ENCODE peak calls at places on chromosomes 2 and 18, in nine cellular contexts. One of them, this sample, is unnamed.

GRCh38 chr2:111225871-111226270 is 105.2 kb downstream of the BCL2L11 start:
- DNase-seq in HT1080: no peak
- DNase-seq in activated CD4-positive, alpha-beta T cell treated with anti-CD3 and anti-CD28 coated beads for 48 hours: no peak
- DNase-seq in neural crest cell: no peak
- DNase-seq in osteocyte: no peak
- DNase-seq in ecto neural progenitor cell: no peak
- DNase-seq in upper lobe of right lung: no peak
- DNase-seq in progenitor cell of endocrine pancreas: no peak
- DNase-seq in IMR-90: no peak
- DNase-seq in this sample: no peak

GRCh38 chr2:39468574-39469331 is 31.7 kb upstream of the MAP4K3 start:
- DNase-seq in HT1080: no peak
- DNase-seq in activated CD4-positive, alpha-beta T cell treated with anti-CD3 and anti-CD28 coated beads for 48 hours: no peak
- DNase-seq in neural crest cell: no peak
- DNase-seq in osteocyte: no peak
- DNase-seq in ecto neural progenitor cell: no peak
- DNase-seq in upper lobe of right lung: no peak
- DNase-seq in progenitor cell of endocrine pancreas: no peak
- DNase-seq in IMR-90: peak
- DNase-seq in this sample: no peak

GRCh38 chr2:8028981-8029380 is 652.9 kb upstream of the ID2 start:
- DNase-seq in HT1080: no peak
- DNase-seq in activated CD4-positive, alpha-beta T cell treated with anti-CD3 and anti-CD28 coated beads for 48 hours: no peak
- DNase-seq in neural crest cell: no peak
- DNase-seq in osteocyte: no peak
- DNase-seq in ecto neural progenitor cell: no peak
- DNase-seq in upper lobe of right lung: no peak
- DNase-seq in progenitor cell of endocrine pancreas: no peak
- DNase-seq in IMR-90: no peak
- DNase-seq in this sample: no peak

GRCh38 chr2:95282458-95282857 is 8.2 kb downstream of the PROM2 start:
- DNase-seq in HT1080: no peak
- DNase-seq in activated CD4-positive, alpha-beta T cell treated with anti-CD3 and anti-CD28 coated beads for 48 hours: no peak
- DNase-seq in neural crest cell: no peak
- DNase-seq in osteocyte: no peak
- DNase-seq in ecto neural progenitor cell: no peak
- DNase-seq in upper lobe of right lung: no peak
- DNase-seq in progenitor cell of endocrine pancreas: no peak
- DNase-seq in IMR-90: no peak
- DNase-seq in this sample: no peak

GRCh38 chr18:46412831-46413371 is 244.1 kb downstream of the LOXHD1 start:
- DNase-seq in HT1080: no peak
- DNase-seq in activated CD4-positive, alpha-beta T cell treated with anti-CD3 and anti-CD28 coated beads for 48 hours: no peak
- DNase-seq in neural crest cell: no peak
- DNase-seq in osteocyte: no peak
- DNase-seq in ecto neural progenitor cell: no peak
- DNase-seq in upper lobe of right lung: no peak
- DNase-seq in progenitor cell of endocrine pancreas: no peak
- DNase-seq in IMR-90: no peak
- DNase-seq in this sample: no peak

GRCh38 chr18:36825526-36825925 is 3.3 kb downstream of the TPGS2 start:
- DNase-seq in HT1080: no peak
- DNase-seq in activated CD4-positive, alpha-beta T cell treated with anti-CD3 and anti-CD28 coated beads for 48 hours: no peak
- DNase-seq in neural crest cell: no peak
- DNase-seq in osteocyte: no peak
- DNase-seq in ecto neural progenitor cell: no peak
- DNase-seq in upper lobe of right lung: no peak
- DNase-seq in progenitor cell of endocrine pancreas: no peak
- DNase-seq in IMR-90: no peak
- DNase-seq in this sample: no peak

GRCh38 chr2:237074211-237074993 is 11.3 kb upstream of the COPS8 start:
- DNase-seq in HT1080: no peak
- DNase-seq in activated CD4-positive, alpha-beta T cell treated with anti-CD3 and anti-CD28 coated beads for 48 hours: no peak
- DNase-seq in neural crest cell: no peak
- DNase-seq in osteocyte: no peak
- DNase-seq in ecto neural progenitor cell: no peak
- DNase-seq in upper lobe of right lung: no peak
- DNase-seq in progenitor cell of endocrine pancreas: no peak
- DNase-seq in IMR-90: peak
- DNase-seq in this sample: no peak

GRCh38 chr2:44247924-44248323 is 27.4 kb upstream of the SLC3A1 start:
- DNase-seq in HT1080: peak
- DNase-seq in activated CD4-positive, alpha-beta T cell treated with anti-CD3 and anti-CD28 coated beads for 48 hours: no peak
- DNase-seq in neural crest cell: no peak
- DNase-seq in osteocyte: no peak
- DNase-seq in ecto neural progenitor cell: no peak
- DNase-seq in upper lobe of right lung: no peak
- DNase-seq in progenitor cell of endocrine pancreas: no peak
- DNase-seq in IMR-90: no peak
- DNase-seq in this sample: no peak

GRCh38 chr2:147588191-147588590 is 256.6 kb upstream of the ACVR2A start:
- DNase-seq in HT1080: peak
- DNase-seq in activated CD4-positive, alpha-beta T cell treated with anti-CD3 and anti-CD28 coated beads for 48 hours: no peak
- DNase-seq in neural crest cell: no peak
- DNase-seq in osteocyte: no peak
- DNase-seq in ecto neural progenitor cell: no peak
- DNase-seq in upper lobe of right lung: no peak
- DNase-seq in progenitor cell of endocrine pancreas: no peak
- DNase-seq in IMR-90: peak
- DNase-seq in this sample: no peak

GRCh38 chr2:64727843-64728463 is 74.2 kb upstream of the SERTAD2 start:
- DNase-seq in HT1080: no peak
- DNase-seq in activated CD4-positive, alpha-beta T cell treated with anti-CD3 and anti-CD28 coated beads for 48 hours: no peak
- DNase-seq in neural crest cell: no peak
- DNase-seq in osteocyte: no peak
- DNase-seq in ecto neural progenitor cell: peak
- DNase-seq in upper lobe of right lung: no peak
- DNase-seq in progenitor cell of endocrine pancreas: peak
- DNase-seq in IMR-90: no peak
- DNase-seq in this sample: no peak

GRCh38 chr2:218418717-218419458 is at the start of gene VIL1:
- DNase-seq in HT1080: no peak
- DNase-seq in activated CD4-positive, alpha-beta T cell treated with anti-CD3 and anti-CD28 coated beads for 48 hours: no peak
- DNase-seq in neural crest cell: no peak
- DNase-seq in osteocyte: no peak
- DNase-seq in ecto neural progenitor cell: no peak
- DNase-seq in upper lobe of right lung: no peak
- DNase-seq in progenitor cell of endocrine pancreas: peak
- DNase-seq in IMR-90: no peak
- DNase-seq in this sample: no peak

GRCh38 chr2:164917296-164917903 is 37.9 kb downstream of the SLC38A11 start:
- DNase-seq in HT1080: peak
- DNase-seq in activated CD4-positive, alpha-beta T cell treated with anti-CD3 and anti-CD28 coated beads for 48 hours: no peak
- DNase-seq in neural crest cell: no peak
- DNase-seq in osteocyte: no peak
- DNase-seq in ecto neural progenitor cell: no peak
- DNase-seq in upper lobe of right lung: no peak
- DNase-seq in progenitor cell of endocrine pancreas: peak
- DNase-seq in IMR-90: peak
- DNase-seq in this sample: no peak

GRCh38 chr2:162333968-162334367 is 10.0 kb upstream of the GCA start:
- DNase-seq in HT1080: peak
- DNase-seq in activated CD4-positive, alpha-beta T cell treated with anti-CD3 and anti-CD28 coated beads for 48 hours: no peak
- DNase-seq in neural crest cell: no peak
- DNase-seq in osteocyte: no peak
- DNase-seq in ecto neural progenitor cell: no peak
- DNase-seq in upper lobe of right lung: no peak
- DNase-seq in progenitor cell of endocrine pancreas: no peak
- DNase-seq in IMR-90: peak
- DNase-seq in this sample: no peak

GRCh38 chr2:219285894-219286425 is 6.8 kb downstream of the DNAJB2 start:
- DNase-seq in HT1080: no peak
- DNase-seq in activated CD4-positive, alpha-beta T cell treated with anti-CD3 and anti-CD28 coated beads for 48 hours: no peak
- DNase-seq in neural crest cell: no peak
- DNase-seq in osteocyte: no peak
- DNase-seq in ecto neural progenitor cell: peak
- DNase-seq in upper lobe of right lung: peak
- DNase-seq in progenitor cell of endocrine pancreas: no peak
- DNase-seq in IMR-90: peak
- DNase-seq in this sample: no peak

GRCh38 chr2:199111461-199111860 is 346.3 kb downstream of the SATB2 start:
- DNase-seq in HT1080: no peak
- DNase-seq in activated CD4-positive, alpha-beta T cell treated with anti-CD3 and anti-CD28 coated beads for 48 hours: no peak
- DNase-seq in neural crest cell: no peak
- DNase-seq in osteocyte: no peak
- DNase-seq in ecto neural progenitor cell: no peak
- DNase-seq in upper lobe of right lung: no peak
- DNase-seq in progenitor cell of endocrine pancreas: no peak
- DNase-seq in IMR-90: no peak
- DNase-seq in this sample: no peak

GRCh38 chr2:73961823-73962615 is 22.7 kb upstream of the TET3 start:
- DNase-seq in HT1080: no peak
- DNase-seq in activated CD4-positive, alpha-beta T cell treated with anti-CD3 and anti-CD28 coated beads for 48 hours: no peak
- DNase-seq in neural crest cell: no peak
- DNase-seq in osteocyte: no peak
- DNase-seq in ecto neural progenitor cell: no peak
- DNase-seq in upper lobe of right lung: no peak
- DNase-seq in progenitor cell of endocrine pancreas: no peak
- DNase-seq in IMR-90: no peak
- DNase-seq in this sample: no peak

GRCh38 chr2:20558391-20559150 is 92.3 kb downstream of the HS1BP3 start:
- DNase-seq in HT1080: no peak
- DNase-seq in activated CD4-positive, alpha-beta T cell treated with anti-CD3 and anti-CD28 coated beads for 48 hours: no peak
- DNase-seq in neural crest cell: no peak
- DNase-seq in osteocyte: no peak
- DNase-seq in ecto neural progenitor cell: no peak
- DNase-seq in upper lobe of right lung: no peak
- DNase-seq in progenitor cell of endocrine pancreas: no peak
- DNase-seq in IMR-90: no peak
- DNase-seq in this sample: no peak

GRCh38 chr2:241272722-241273551 is 42.5 kb downstream of the HDLBP start:
- DNase-seq in HT1080: no peak
- DNase-seq in activated CD4-positive, alpha-beta T cell treated with anti-CD3 and anti-CD28 coated beads for 48 hours: peak
- DNase-seq in neural crest cell: peak
- DNase-seq in osteocyte: peak
- DNase-seq in ecto neural progenitor cell: peak
- DNase-seq in upper lobe of right lung: peak
- DNase-seq in progenitor cell of endocrine pancreas: peak
- DNase-seq in IMR-90: peak
- DNase-seq in this sample: peak

This sample was measured in mesenteric fat pad.